ENCODE peak calls at places on chromosomes 5 and 9, in six cellular contexts. T is astrocyte of the spinal cord, K is pulmonary artery endothelial cell, R is GM04503, E is GM23248, B is astrocyte of the hippocampus. V is an unnamed sample.

GRCh38 chr5:145543968-145544367 is 291.2 kb downstream of the PRELID2 start:
- DNase-seq in T (no peak), K (no peak), R (no peak), E (no peak), B (no peak), V (no peak)

GRCh38 chr9:127968717-127969383 is 11.9 kb downstream of the EEIG1 start:
- DNase-seq in T (peak), K (no peak), R (peak), E (peak), B (peak), V (peak)

GRCh38 chr9:652896-653295 is 188.6 kb upstream of the DMRT1 start:
- DNase-seq in T (no peak), K (no peak), R (no peak), E (no peak), B (no peak), V (peak)

GRCh38 chr5:151574597-151574996 is 16.5 kb downstream of the FAT2 start:
- DNase-seq in T (no peak), K (no peak), R (no peak), E (no peak), B (no peak), V (no peak)

GRCh38 chr5:40486437-40487270 is 193.1 kb upstream of the PTGER4 start:
- DNase-seq in T (peak), K (no peak), R (no peak), E (no peak), B (no peak), V (no peak)

GRCh38 chr9:125632321-125633115 is 74.5 kb downstream of the MAPKAP1 start:
- DNase-seq in T (no peak), K (no peak), R (no peak), E (peak), B (peak), V (no peak)

GRCh38 chr5:167723254-167723871 is 568.1 kb upstream of the WWC1 start:
- DNase-seq in T (peak), K (peak), R (peak), E (peak), B (peak), V (peak)

GRCh38 chr5:94613583-94613982 is 4.8 kb downstream of the KIAA0825 start:
- DNase-seq in T (peak), K (no peak), R (no peak), E (peak), B (no peak), V (no peak)

GRCh38 chr9:84325347-84325982 is 15.1 kb downstream of the SLC28A3 start:
- DNase-seq in T (no peak), K (no peak), R (no peak), E (peak), B (no peak), V (no peak)

GRCh38 chr9:16182784-16183183 is 629.9 kb downstream of the CCDC171 start:
- DNase-seq in T (no peak), K (no peak), R (no peak), E (no peak), B (no peak), V (no peak)

GRCh38 chr9:97703437-97704326 is 6.5 kb upstream of the XPA start:
- DNase-seq in T (peak), K (peak), R (peak), E (peak), B (peak), V (no peak)

GRCh38 chr9:91770229-91770628 is 179.8 kb downstream of the ROR2 start:
- DNase-seq in T (no peak), K (no peak), R (no peak), E (no peak), B (no peak), V (no peak)

GRCh38 chr5:126544087-126544740 is 50.8 kb downstream of the ALDH7A1 start:
- DNase-seq in T (no peak), K (no peak), R (no peak), E (peak), B (peak), V (no peak)

GRCh38 chr9:75039006-75039405 is 10.9 kb upstream of the CARNMT1 start:
- DNase-seq in T (peak), K (no peak), R (peak), E (peak), B (peak), V (no peak)

GRCh38 chr5:164728733-164729132 is 1223.3 kb downstream of the MAT2B start:
- DNase-seq in T (no peak), K (no peak), R (no peak), E (no peak), B (no peak), V (no peak)